ENCODE peak calls at places on chromosomes 3 and 15, in eight cellular contexts. A is central memory CD4-positive, alpha-beta T cell; O is CD8-positive, alpha-beta T cell; K is uterus; X is activated T-cell treated with anti-CD3 and anti-CD28 coated beads, Interleukin-2, amount 50 U/mL, for 72 hours; D is left ventricle myocardium superior; Q is MV-4-11; C is breast epithelium. M is an unnamed sample.

GRCh38 chr3:125033616-125034015 is 22.2 kb downstream of the HEG1 start:
- DNase-seq in C (no peak), D (no peak), X (no peak), Q (no peak), K (no peak), O (no peak), A (no peak), M (no peak)

GRCh38 chr3:37139567-37140052 is 34.8 kb downstream of the LRRFIP2 start:
- DNase-seq in C (no peak), X (no peak), K (no peak), A (no peak), Q (no peak), O (no peak), D (no peak), M (no peak)

GRCh38 chr3:195162033-195162669 is 108.8 kb downstream of the XXYLT1 start:
- DNase-seq in D (peak; percentile 45), O (no peak), Q (peak; percentile 72), X (peak; percentile 26), K (no peak), A (no peak), C (no peak), M (no peak)

GRCh38 chr3:184338538-184338945 is 1.1 kb downstream of the FAM131A start:
- DNase-seq in D (peak; percentile 91), A (no peak), O (no peak), K (peak; percentile 96), X (no peak), Q (no peak), C (no peak), M (no peak)

GRCh38 chr3:3798641-3799113 is 554 bp upstream of the LRRN1 start:
- DNase-seq in Q (no peak), A (no peak), O (no peak), K (peak; percentile 15), X (peak; percentile 22), D (no peak), C (peak; percentile 49), M (peak; percentile 40)

GRCh38 chr15:85793641-85794597 is 806 bp downstream of the KLHL25 start:
- DNase-seq in D (peak; percentile 60), K (peak; percentile 36), O (peak; percentile 13), C (no peak), X (peak; percentile 67), Q (no peak), A (peak; percentile 34), M (no peak)

GRCh38 chr3:116423365-116423764 is 21.9 kb downstream of the LSAMP start:
- DNase-seq in D (no peak), A (no peak), O (no peak), C (no peak), K (no peak), X (no peak), Q (no peak), M (no peak)

GRCh38 chr15:40421246-40422157 is 15.9 kb downstream of the IVD start:
- DNase-seq in C (peak; percentile 81), A (peak; percentile 66), Q (peak; percentile 39), O (peak; percentile 65), X (peak; percentile 88), K (peak; percentile 75), D (peak; percentile 89), M (peak; percentile 58)

GRCh38 chr3:13286873-13287272 is 133.2 kb downstream of the NUP210 start:
- DNase-seq in X (no peak), K (no peak), A (no peak), Q (no peak), O (no peak), C (no peak), D (no peak), M (no peak)

GRCh38 chr15:89149501-89150101 is 61.3 kb downstream of the ABHD2 start:
- DNase-seq in X (no peak), Q (no peak), A (no peak), D (no peak), O (no peak), C (no peak), K (no peak), M (no peak)

GRCh38 chr15:29057856-29058255 is 172.1 kb downstream of the APBA2 start:
- DNase-seq in O (no peak), K (no peak), X (no peak), Q (no peak), A (no peak), C (no peak), D (no peak), M (no peak)

GRCh38 chr15:66016199-66016598 is 146.9 kb downstream of the RAB11A start:
- DNase-seq in Q (no peak), C (no peak), O (no peak), X (no peak), K (no peak), D (no peak), A (no peak), M (no peak)

GRCh38 chr3:141051641-141052569 is 758 bp downstream of the SPSB4 start:
- DNase-seq in C (no peak), D (peak; percentile 70), K (no peak), A (no peak), X (no peak), Q (no peak), O (no peak), M (no peak)

GRCh38 chr15:101004986-101005747 is 86.0 kb downstream of the LRRK1 start:
- DNase-seq in D (no peak), A (no peak), C (no peak), X (no peak), K (no peak), Q (no peak), O (no peak), M (no peak)

M was measured in 8988T.